ENCODE peak calls at places on chromosomes 5 and 9, in four cellular contexts. J, W, P and Y are unnamed samples.

GRCh38 chr5:176612855-176613254 is 2.9 kb upstream of the GPRIN1 start:
- DNase-seq in J (no peak), W (no peak), P (no peak), Y (no peak)

GRCh38 chr5:74562116-74562515 is 78.4 kb downstream of the ENC1 start:
- DNase-seq in J (no peak), W (no peak), P (no peak), Y (peak)

GRCh38 chr9:95509851-95510529 is 6.8 kb downstream of the PTCH1 start:
- DNase-seq in J (no peak), W (no peak), P (no peak), Y (no peak)

GRCh38 chr9:92133949-92134604 is 18.9 kb upstream of the SPTLC1 start:
- DNase-seq in J (peak), W (peak), P (no peak), Y (peak)

GRCh38 chr5:138448481-138449398 is 9.9 kb downstream of the REEP2 start:
- DNase-seq in J (no peak), W (no peak), P (no peak), Y (peak)

GRCh38 chr5:30438785-30439184 is 754.7 kb upstream of the CDH6 start:
- DNase-seq in J (no peak), W (no peak), P (no peak), Y (no peak)

GRCh38 chr5:132258102-132259060 is 885 bp downstream of the PDLIM4 start:
- DNase-seq in J (peak), W (peak), P (peak), Y (peak)

GRCh38 chr9:98742325-98743280 is 33.9 kb upstream of the GABBR2 start:
- DNase-seq in J (no peak), W (no peak), P (no peak), Y (peak)

GRCh38 chr9:124202447-124202971 is 55.2 kb upstream of the NEK6 start:
- DNase-seq in J (peak), W (peak), P (no peak), Y (no peak)

GRCh38 chr9:113219972-113220371 is 1.1 kb downstream of the FKBP15 start:
- DNase-seq in J (no peak), W (no peak), P (no peak), Y (peak)

GRCh38 chr9:134800791-134801339 is 79.7 kb upstream of the FCN2 start:
- DNase-seq in J (no peak), W (no peak), P (no peak), Y (no peak)

GRCh38 chr9:128026255-128027165 is 40.6 kb downstream of the NAIF1 start:
- DNase-seq in J (peak), W (no peak), P (no peak), Y (no peak)

GRCh38 chr5:153813871-153814270 is 224.8 kb downstream of the FAM114A2 start:
- DNase-seq in J (no peak), W (no peak), P (no peak), Y (no peak)

GRCh38 chr5:157864067-157864466 is 5.1 kb upstream of the CLINT1 start:
- DNase-seq in J (no peak), W (no peak), P (no peak), Y (no peak)

GRCh38 chr9:95313010-95313498 is 4.5 kb downstream of the FANCC start:
- DNase-seq in J (peak), W (peak), P (peak), Y (peak)

GRCh38 chr9:134738869-134739659 is 97.5 kb downstream of the COL5A1 start:
- DNase-seq in J (peak), W (peak), P (no peak), Y (peak)

GRCh38 chr5:14672508-14673394 is 8.2 kb downstream of the OTULIN start:
- DNase-seq in J (no peak), W (no peak), P (no peak), Y (no peak)

GRCh38 chr9:97853844-97854695 is 1.0 kb downstream of the FOXE1 start:
- DNase-seq in J (no peak), W (peak), P (no peak), Y (no peak)

GRCh38 chr9:136604823-136605525 is 57.7 kb upstream of the EGFL7 start:
- DNase-seq in J (no peak), W (no peak), P (no peak), Y (no peak)

GRCh38 chr9:76580188-76580587 is 121.2 kb downstream of the GCNT1 start:
- DNase-seq in J (no peak), W (no peak), P (no peak), Y (no peak)

GRCh38 chr5:58013542-58014258 is 446.2 kb downstream of the PLK2 start:
- DNase-seq in J (no peak), W (no peak), P (no peak), Y (no peak)

GRCh38 chr5:56506586-56506985 is 273.5 kb upstream of the ANKRD55 start:
- DNase-seq in J (no peak), W (no peak), P (no peak), Y (no peak)

GRCh38 chr5:53291528-53291927 is 182.0 kb upstream of the MOCS2 start:
- DNase-seq in J (no peak), W (no peak), P (no peak), Y (no peak)

GRCh38 chr5:135608761-135609443 is 30.1 kb upstream of the CXCL14 start:
- DNase-seq in J (no peak), W (no peak), P (no peak), Y (no peak)

GRCh38 chr9:114302727-114303126 is 20.2 kb upstream of the ORM1 start:
- DNase-seq in J (no peak), W (peak), P (peak), Y (no peak)

GRCh38 chr5:40485021-40485998 is 194.4 kb upstream of the PTGER4 start:
- DNase-seq in J (no peak), W (no peak), P (no peak), Y (no peak)

GRCh38 chr9:93699650-93700049 is 123.3 kb downstream of the PHF2 start:
- DNase-seq in J (no peak), W (peak), P (no peak), Y (no peak)

GRCh38 chr5:169944922-169945675 is 35.2 kb downstream of the INSYN2B start:
- DNase-seq in J (peak), W (no peak), P (no peak), Y (no peak)

GRCh38 chr5:173670130-173670591 is 53.7 kb upstream of the BOD1 start:
- DNase-seq in J (no peak), W (no peak), P (no peak), Y (peak)

GRCh38 chr5:43017438-43017820 is 22.7 kb downstream of the ANXA2R start:
- DNase-seq in J (no peak), W (no peak), P (no peak), Y (no peak)

GRCh38 chr5:142508027-142508426 is 177.9 kb downstream of the FGF1 start:
- DNase-seq in J (no peak), W (no peak), P (no peak), Y (no peak)
- H3K4me3 ChIP-seq in J (no peak), W (no peak), P (no peak), Y (no peak)

DNA sequence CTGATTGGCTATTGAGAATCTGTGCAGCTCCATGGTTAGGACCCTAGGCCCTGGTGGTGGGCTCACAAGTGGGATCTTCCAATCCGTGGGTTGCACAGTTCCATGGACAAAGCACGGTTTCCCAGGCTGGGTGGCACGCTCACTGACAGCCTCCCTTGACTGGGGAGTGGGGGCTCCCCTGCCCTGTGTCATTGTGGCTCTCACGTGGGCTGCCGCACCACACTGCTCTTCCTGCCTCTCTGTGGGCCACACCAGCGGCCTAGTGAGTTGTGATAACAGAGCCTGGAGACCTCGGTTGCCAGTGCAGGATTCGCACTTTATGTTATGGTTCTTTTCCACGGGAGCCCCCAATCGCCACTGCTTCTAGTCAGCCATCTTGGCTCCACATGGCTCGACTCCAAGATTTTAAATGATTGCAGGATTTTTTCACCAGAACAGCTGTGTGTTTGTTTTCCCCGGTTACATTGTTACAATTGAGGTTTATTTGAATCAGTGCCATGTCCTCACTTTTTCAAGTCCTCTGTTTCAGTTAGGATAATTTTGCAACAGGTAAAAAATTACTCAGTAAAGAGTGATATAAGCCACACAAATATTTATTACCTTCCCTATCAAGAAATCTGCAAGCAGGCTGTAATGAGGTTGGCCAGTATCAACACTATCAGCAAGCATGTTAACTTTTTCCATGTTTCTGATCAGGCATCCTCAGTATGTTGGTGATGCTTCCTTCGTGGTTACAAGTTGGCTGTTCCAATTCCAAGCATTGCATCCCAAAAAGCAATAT is 253.8 kb downstream of the ZNF608 start:
- DNase-seq in J (no peak), W (no peak), P (no peak), Y (no peak)
- H3K4me3 ChIP-seq in J (no peak), W (no peak), P (no peak), Y (no peak)

GRCh38 chr5:76372320-76373054 is 30.6 kb upstream of the IQGAP2 start:
- DNase-seq in J (no peak), W (no peak), P (peak), Y (peak)
- H3K4me3 ChIP-seq in J (no peak), W (no peak), P (no peak), Y (no peak)

GRCh38 chr5:180801596-180802324 is 846 bp downstream of the MGAT1 start:
- DNase-seq in J (no peak), W (no peak), P (peak), Y (no peak)

GRCh38 chr5:180802325-180803180 is at the start of gene MGAT1:
- DNase-seq in J (peak), W (peak), P (peak), Y (peak)

GRCh38 chr5:180806351-180807011 is 3.9 kb upstream of the MGAT1 start:
- DNase-seq in J (no peak), W (no peak), P (peak), Y (no peak)

GRCh38 chr5:180803181-180804128 is 849 bp upstream of the MGAT1 start:
- DNase-seq in J (peak), W (peak), P (peak), Y (peak)

GRCh38 chr5:180804129-180804601 is 1.6 kb upstream of the MGAT1 start:
- DNase-seq in J (no peak), W (no peak), P (peak), Y (no peak)
- H3K4me3 ChIP-seq in J (peak), W (peak), P (no peak), Y (no peak)

DNA sequence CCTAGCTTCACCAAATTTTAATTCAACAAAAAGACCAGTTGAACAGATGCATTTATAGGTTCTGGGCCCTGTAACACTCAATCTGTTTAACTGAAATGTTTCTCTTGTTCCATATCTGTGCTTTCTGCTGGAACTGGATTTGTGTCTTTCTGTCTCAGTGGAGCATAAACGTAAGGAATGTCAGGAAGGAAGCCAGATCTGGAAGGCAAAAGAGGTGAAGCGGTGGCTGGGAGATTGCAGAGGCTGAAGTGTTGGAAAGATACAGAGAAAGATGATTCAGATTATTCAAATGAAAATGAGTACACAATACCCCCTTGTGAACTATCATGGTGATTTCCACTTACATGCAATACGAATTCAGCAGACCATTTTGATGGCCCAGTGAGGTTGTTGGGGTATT is 406.8 kb downstream of the BRINP1 start:
- DNase-seq in J (no peak), W (no peak), P (no peak), Y (peak)
- H3K4me3 ChIP-seq in J (no peak), W (no peak), P (no peak), Y (no peak)

GRCh38 chr9:19493174-19493811 is 84.5 kb downstream of the ACER2 start:
- DNase-seq in J (peak), W (no peak), P (no peak), Y (peak)

GRCh38 chr9:19495186-19496028 is 86.6 kb downstream of the ACER2 start:
- DNase-seq in J (no peak), W (no peak), P (no peak), Y (no peak)

GRCh38 chr9:19492775-19493173 is 84.0 kb downstream of the ACER2 start:
- DNase-seq in J (no peak), W (no peak), P (no peak), Y (no peak)

GRCh38 chr9:19496321-19496720 is 87.5 kb downstream of the ACER2 start:
- DNase-seq in J (no peak), W (no peak), P (no peak), Y (no peak)

GRCh38 chr9:19493845-19494244 is 85.0 kb downstream of the ACER2 start:
- DNase-seq in J (no peak), W (no peak), P (no peak), Y (no peak)
- H3K4me3 ChIP-seq in J (peak), W (peak), P (no peak), Y (no peak)

GRCh38 chr9:108056805-108057386 is 567.3 kb upstream of the KLF4 start:
- DNase-seq in J (no peak), W (no peak), P (no peak), Y (peak)
- H3K4me3 ChIP-seq in J (no peak), W (no peak), P (peak), Y (no peak)